ENCODE peak calls at places on chromosomes 5 and 9, in four cellular contexts. E is A549, H is K562, M is HepG2. Z is an unnamed sample.

GRCh38 chr9:24616858-24617257 is 71.2 kb upstream of the IZUMO3 start:
- DNase-seq in E (no peak), H (no peak), M (no peak), Z (no peak)

GRCh38 chr5:176573564-176574296 is 24.6 kb downstream of the CDHR2 start:
- DNase-seq in E (peak), H (peak), M (peak), Z (no peak)

GRCh38 chr5:14004598-14005394 is 60.3 kb upstream of the DNAH5 start:
- DNase-seq in E (no peak), H (no peak), M (no peak), Z (no peak)

GRCh38 chr9:8036914-8037524 is 237.4 kb upstream of the DMAC1 start:
- DNase-seq in E (no peak), H (no peak), M (no peak), Z (no peak)

GRCh38 chr9:119053070-119053469 is 316.2 kb downstream of the BRINP1 start:
- DNase-seq in E (no peak), H (no peak), M (no peak), Z (no peak)

GRCh38 chr5:135095871-135096270 is 61.8 kb upstream of the PITX1 start:
- DNase-seq in E (no peak), H (no peak), M (no peak), Z (no peak)

GRCh38 chr9:76114144-76114543 is 223.7 kb downstream of the PCSK5 start:
- DNase-seq in E (no peak), H (no peak), M (no peak), Z (no peak)

GRCh38 chr5:176744584-176744965 is 65.8 kb upstream of the UNC5A start:
- DNase-seq in E (no peak), H (peak), M (no peak), Z (no peak)

GRCh38 chr5:171588790-171589189 is 169.3 kb downstream of the FGF18 start:
- DNase-seq in E (no peak), H (no peak), M (no peak), Z (no peak)

GRCh38 chr5:78300464-78301045 is 6.1 kb upstream of the AP3B1 start:
- DNase-seq in E (peak), H (no peak), M (no peak), Z (no peak)

GRCh38 chr9:6106576-6107339 is 91.3 kb upstream of the RANBP6 start:
- DNase-seq in E (peak), H (no peak), M (peak), Z (peak)

GRCh38 chr5:38546691-38547146 is 9.7 kb downstream of the LIFR start:
- DNase-seq in E (no peak), H (no peak), M (peak), Z (no peak)

GRCh38 chr9:132201139-132201538 is 39.3 kb downstream of the NTNG2 start:
- DNase-seq in E (no peak), H (no peak), M (no peak), Z (no peak)

GRCh38 chr9:121233906-121234901 is 32.5 kb upstream of the RAB14 start:
- DNase-seq in E (no peak), H (peak), M (no peak), Z (no peak)

GRCh38 chr9:70411141-70411929 is 3.1 kb downstream of the KLF9 start:
- DNase-seq in E (no peak), H (peak), M (peak), Z (no peak)

GRCh38 chr5:157214399-157214798 is 33.8 kb downstream of the ITK start:
- DNase-seq in E (no peak), H (no peak), M (no peak), Z (no peak)

GRCh38 chr9:36437790-36438189 is 37.7 kb upstream of the RNF38 start:
- DNase-seq in E (no peak), H (no peak), M (no peak), Z (no peak)

GRCh38 chr5:138603521-138603920 is 28.3 kb upstream of the HSPA9 start:
- DNase-seq in E (no peak), H (no peak), M (no peak), Z (peak)

GRCh38 chr5:1208221-1208742 is 6.9 kb downstream of the SLC6A19 start:
- DNase-seq in E (no peak), H (no peak), M (no peak), Z (no peak)

GRCh38 chr5:10621837-10622236 is 58.0 kb downstream of the ANKRD33B start:
- DNase-seq in E (no peak), H (no peak), M (no peak), Z (no peak)

GRCh38 chr5:10623305-10623910 is 59.5 kb downstream of the ANKRD33B start:
- DNase-seq in E (no peak), H (no peak), M (no peak), Z (no peak)

GRCh38 chr5:10624244-10624643 is 60.4 kb downstream of the ANKRD33B start:
- DNase-seq in E (no peak), H (no peak), M (no peak), Z (no peak)

GRCh38 chr5:10624679-10625078 is 60.8 kb downstream of the ANKRD33B start:
- DNase-seq in E (no peak), H (no peak), M (no peak), Z (no peak)

GRCh38 chr5:10622810-10623209 is 58.9 kb downstream of the ANKRD33B start:
- DNase-seq in E (no peak), H (no peak), M (no peak), Z (no peak)
- TF ChIP-seq CHD4 in E (no peak), H (no peak), M (no peak), Z (no peak)

GRCh38 chr5:172875372-172876279 is 41.6 kb downstream of the ERGIC1 start:
- DNase-seq in E (no peak), H (no peak), M (no peak), Z (no peak)
- TF ChIP-seq MAX in E (no peak), H (no peak), M (no peak), Z (no peak)

DNA sequence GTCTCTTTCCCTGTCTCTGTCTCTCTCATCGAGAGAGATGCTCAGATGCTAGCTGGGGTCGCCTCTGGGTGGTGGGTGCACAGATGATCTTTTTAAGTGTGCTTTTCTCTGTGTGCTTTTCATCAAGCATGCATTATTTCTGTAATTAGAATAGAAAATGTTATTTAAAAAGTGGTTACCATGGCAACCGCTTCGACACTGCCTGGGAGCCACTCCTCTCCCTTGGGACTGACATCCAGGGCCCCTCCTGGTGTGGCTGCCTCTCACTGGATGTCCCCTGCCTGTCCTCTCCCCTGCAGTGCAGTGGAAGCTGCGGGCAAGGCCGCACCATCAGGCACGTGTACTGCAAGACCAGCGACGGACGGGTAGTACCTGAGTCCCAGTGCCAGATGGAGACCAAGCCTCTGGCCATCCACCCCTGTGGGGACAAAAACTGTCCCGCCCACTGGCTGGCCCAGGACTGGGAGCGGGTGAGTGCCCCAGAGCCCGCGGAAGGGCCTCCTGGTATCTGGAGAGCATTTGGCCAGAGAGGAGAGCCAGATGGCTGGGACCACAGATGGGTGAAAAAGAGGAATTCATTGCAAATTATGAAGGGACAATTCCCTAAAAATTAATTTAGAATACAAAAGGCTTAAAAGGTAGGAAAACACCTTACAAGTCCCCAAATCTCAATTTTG is 34.7 kb downstream of the ADAMTSL2 start:
- DNase-seq in E (no peak), H (peak), M (no peak), Z (no peak)
- TF ChIP-seq CHD4 in E (no peak), H (no peak), M (no peak), Z (no peak)

GRCh38 chr5:16937023-16937379 is 913 bp upstream of the MYO10 start:
- DNase-seq in E (no peak), H (no peak), M (no peak), Z (no peak)

GRCh38 chr5:16936150-16937022 is at the start of gene MYO10:
- DNase-seq in E (peak), H (peak), M (no peak), Z (no peak)

GRCh38 chr5:16934123-16934522 is 2.0 kb downstream of the MYO10 start:
- DNase-seq in E (peak), H (peak), M (peak), Z (no peak)

GRCh38 chr5:16934669-16935068 is 1.4 kb downstream of the MYO10 start:
- DNase-seq in E (no peak), H (no peak), M (no peak), Z (no peak)

GRCh38 chr5:16935271-16936149 is 578 bp downstream of the MYO10 start:
- DNase-seq in E (peak), H (no peak), M (no peak), Z (no peak)
- TF ChIP-seq MAX in E (no peak), H (no peak), M (peak), Z (no peak)

DNA sequence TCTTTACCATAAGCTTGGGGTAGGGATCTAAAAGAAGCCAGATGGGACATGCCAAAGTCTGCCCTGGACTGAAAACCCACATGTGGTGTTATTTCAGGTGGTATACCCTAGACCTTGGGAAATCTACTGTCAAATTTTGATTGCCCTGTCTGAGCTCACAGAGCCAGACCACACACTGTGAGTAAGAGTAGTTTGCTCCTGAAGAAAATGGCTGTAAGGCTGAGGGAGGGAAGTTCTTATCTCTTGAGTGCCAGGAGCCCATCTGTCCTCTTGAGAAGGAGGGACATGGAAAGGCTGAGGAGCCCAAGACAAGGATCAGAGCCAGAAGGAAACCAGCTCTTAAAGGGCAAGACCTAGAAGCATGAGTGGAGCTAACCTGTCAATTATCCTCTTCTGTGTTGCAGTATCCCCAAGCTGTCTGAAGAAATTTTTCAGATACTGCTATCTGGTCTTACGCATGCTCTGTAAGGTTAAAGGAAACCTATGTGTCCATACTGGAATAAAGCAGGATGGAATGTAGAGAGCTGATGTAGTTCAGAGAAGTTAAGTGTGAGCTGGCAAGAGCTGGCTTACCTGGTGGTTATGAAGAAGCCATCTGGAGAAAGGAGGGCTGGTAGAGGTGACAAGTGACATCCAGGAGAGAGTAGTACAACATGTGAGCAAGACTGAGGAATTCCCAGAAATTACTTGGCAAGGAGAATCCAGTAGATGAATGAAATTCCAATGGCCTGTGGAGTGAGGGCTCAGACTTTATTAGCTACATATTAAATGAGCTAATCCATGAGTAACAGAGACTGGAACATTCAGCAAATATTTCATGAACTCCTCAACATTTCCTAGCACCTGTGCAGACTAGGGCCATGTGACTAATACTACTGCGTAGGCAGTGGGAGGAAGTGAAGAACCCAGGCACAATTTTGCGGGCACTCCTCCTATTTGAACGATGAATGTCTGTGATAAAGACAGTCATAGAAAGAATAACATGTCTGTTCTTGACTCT is 389.1 kb upstream of the KIF2A start:
- DNase-seq in E (peak), H (no peak), M (no peak), Z (no peak)
- TF ChIP-seq CHD4 in E (no peak), H (no peak), M (no peak), Z (no peak)